ENCODE peak calls at places on chromosomes 13 and 19, in four cellular contexts. One of them, this sample, is unnamed.

GRCh38 chr19:16527334-16527935 is 14.8 kb downstream of the CHERP start:
- DNase-seq in lower lobe of right lung: no peak
- DNase-seq in lower leg skin: no peak
- DNase-seq in HFFc6: no peak
- DNase-seq in this sample: no peak

GRCh38 chr19:44345969-44346368 is 10.5 kb downstream of the ZNF112 start:
- DNase-seq in lower lobe of right lung: no peak
- DNase-seq in lower leg skin: no peak
- DNase-seq in HFFc6: no peak
- DNase-seq in this sample: no peak

GRCh38 chr13:21825186-21825585 is 154.3 kb downstream of the FGF9 start:
- DNase-seq in lower lobe of right lung: no peak
- DNase-seq in lower leg skin: no peak
- DNase-seq in HFFc6: no peak
- DNase-seq in this sample: no peak

GRCh38 chr13:99690426-99691189 is 189.3 kb downstream of the TM9SF2 start:
- DNase-seq in lower lobe of right lung: no peak
- DNase-seq in lower leg skin: no peak
- DNase-seq in HFFc6: no peak
- DNase-seq in this sample: no peak

GRCh38 chr19:42455621-42456081 is 12.9 kb upstream of the CXCL17 start:
- DNase-seq in lower lobe of right lung: no peak
- DNase-seq in lower leg skin: no peak
- DNase-seq in HFFc6: no peak
- DNase-seq in this sample: no peak

GRCh38 chr19:11434703-11435056 is 241 bp downstream of the ODAD3 start:
- DNase-seq in lower lobe of right lung: no peak
- DNase-seq in lower leg skin: no peak
- DNase-seq in HFFc6: no peak
- DNase-seq in this sample: no peak

GRCh38 chr13:42221321-42221720 is 50.6 kb upstream of the AKAP11 start:
- DNase-seq in lower lobe of right lung: no peak
- DNase-seq in lower leg skin: no peak
- DNase-seq in HFFc6: no peak
- DNase-seq in this sample: no peak

GRCh38 chr13:44024496-44025155 is 144.9 kb downstream of the LACC1 start:
- DNase-seq in lower lobe of right lung: no peak
- DNase-seq in lower leg skin: no peak
- DNase-seq in HFFc6: no peak
- DNase-seq in this sample: no peak

GRCh38 chr13:76983676-76984075 is 8.2 kb upstream of the CLN5 start:
- DNase-seq in lower lobe of right lung: no peak
- DNase-seq in lower leg skin: no peak
- DNase-seq in HFFc6: no peak
- DNase-seq in this sample: no peak

GRCh38 chr19:46579286-46579944 is 21.7 kb upstream of the CALM3 start:
- DNase-seq in lower lobe of right lung: no peak
- DNase-seq in lower leg skin: peak
- DNase-seq in HFFc6: no peak
- DNase-seq in this sample: no peak

GRCh38 chr19:44723952-44724319 is 24.6 kb upstream of the BCL3 start:
- DNase-seq in lower lobe of right lung: peak
- DNase-seq in lower leg skin: peak
- DNase-seq in HFFc6: peak
- DNase-seq in this sample: peak

GRCh38 chr19:13154911-13155471 is 4.8 kb downstream of the IER2 start:
- DNase-seq in lower lobe of right lung: peak
- DNase-seq in lower leg skin: peak
- DNase-seq in HFFc6: peak
- DNase-seq in this sample: peak

GRCh38 chr19:38070573-38070972 is 153.4 kb downstream of the DPF1 start:
- DNase-seq in lower lobe of right lung: no peak
- DNase-seq in lower leg skin: no peak
- DNase-seq in HFFc6: peak
- DNase-seq in this sample: no peak

GRCh38 chr19:38076337-38076736 is 147.7 kb downstream of the DPF1 start:
- DNase-seq in lower lobe of right lung: no peak
- DNase-seq in lower leg skin: no peak
- DNase-seq in HFFc6: no peak
- DNase-seq in this sample: no peak

GRCh38 chr19:38071647-38072046 is 152.4 kb downstream of the DPF1 start:
- DNase-seq in lower lobe of right lung: no peak
- DNase-seq in lower leg skin: no peak
- DNase-seq in HFFc6: no peak
- DNase-seq in this sample: no peak

GRCh38 chr19:38072776-38073411 is 151.1 kb downstream of the DPF1 start:
- DNase-seq in lower lobe of right lung: peak
- DNase-seq in lower leg skin: no peak
- DNase-seq in HFFc6: peak
- DNase-seq in this sample: no peak

DNA sequence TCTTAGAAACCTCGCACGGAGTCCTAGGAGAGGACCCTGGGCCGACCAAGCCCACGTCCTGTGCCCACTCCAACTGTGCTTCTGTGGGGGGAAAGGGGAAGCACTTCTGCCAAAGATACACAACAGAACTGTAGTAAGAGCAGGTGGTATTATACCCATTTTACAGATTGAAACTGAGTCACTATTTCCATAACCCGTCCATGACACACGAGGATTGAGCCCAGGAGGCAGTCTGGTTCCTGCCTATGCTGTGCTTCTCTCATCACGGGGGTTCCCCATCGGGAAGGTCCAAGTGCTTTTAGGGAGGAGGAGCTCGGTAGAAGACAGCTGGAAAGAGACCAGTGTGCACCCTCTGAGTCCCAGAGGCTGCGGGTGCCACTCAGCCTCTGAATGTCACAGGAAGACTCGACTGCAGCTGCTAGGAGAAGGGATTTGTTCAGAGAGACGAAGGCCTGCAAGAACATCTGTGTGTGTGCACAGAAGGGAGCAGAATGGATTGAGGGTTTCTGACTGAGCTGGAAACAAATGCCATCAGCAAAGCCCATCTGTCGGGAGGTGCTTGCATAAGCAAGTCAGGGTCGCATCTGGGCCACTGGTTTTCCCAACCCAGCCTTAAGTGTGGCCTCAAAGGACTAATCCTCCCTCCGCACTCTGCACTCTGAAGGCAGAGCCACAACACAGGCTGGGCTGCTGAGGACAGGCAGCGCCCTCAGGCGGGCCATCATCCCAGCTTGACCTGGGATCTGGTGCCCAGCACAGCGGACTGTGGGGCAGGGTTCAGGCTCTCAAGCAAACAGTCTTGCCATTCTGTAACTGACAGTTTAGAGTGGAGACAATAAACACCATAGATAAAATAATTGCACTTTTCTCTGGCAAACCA is 150.0 kb downstream of the DPF1 start:
- DNase-seq in lower lobe of right lung: no peak
- DNase-seq in lower leg skin: no peak
- DNase-seq in HFFc6: no peak
- DNase-seq in this sample: no peak
- TF ChIP-seq CTCF in lower lobe of right lung: no peak
- TF ChIP-seq CTCF in lower leg skin: no peak
- TF ChIP-seq CTCF in HFFc6: no peak
- TF ChIP-seq CTCF in this sample: no peak

GRCh38 chr19:33309826-33310225 is 7.5 kb upstream of the CEBPA start:
- DNase-seq in lower lobe of right lung: no peak
- DNase-seq in lower leg skin: no peak
- DNase-seq in HFFc6: no peak
- DNase-seq in this sample: no peak

GRCh38 chr19:33312065-33312464 is 9.7 kb upstream of the CEBPA start:
- DNase-seq in lower lobe of right lung: no peak
- DNase-seq in lower leg skin: no peak
- DNase-seq in HFFc6: no peak
- DNase-seq in this sample: no peak

GRCh38 chr19:33306853-33307792 is 4.8 kb upstream of the CEBPA start:
- DNase-seq in lower lobe of right lung: no peak
- DNase-seq in lower leg skin: peak
- DNase-seq in HFFc6: no peak
- DNase-seq in this sample: peak

GRCh38 chr19:33311326-33311682 is 9.0 kb upstream of the CEBPA start:
- DNase-seq in lower lobe of right lung: peak
- DNase-seq in lower leg skin: peak
- DNase-seq in HFFc6: no peak
- DNase-seq in this sample: no peak

DNA sequence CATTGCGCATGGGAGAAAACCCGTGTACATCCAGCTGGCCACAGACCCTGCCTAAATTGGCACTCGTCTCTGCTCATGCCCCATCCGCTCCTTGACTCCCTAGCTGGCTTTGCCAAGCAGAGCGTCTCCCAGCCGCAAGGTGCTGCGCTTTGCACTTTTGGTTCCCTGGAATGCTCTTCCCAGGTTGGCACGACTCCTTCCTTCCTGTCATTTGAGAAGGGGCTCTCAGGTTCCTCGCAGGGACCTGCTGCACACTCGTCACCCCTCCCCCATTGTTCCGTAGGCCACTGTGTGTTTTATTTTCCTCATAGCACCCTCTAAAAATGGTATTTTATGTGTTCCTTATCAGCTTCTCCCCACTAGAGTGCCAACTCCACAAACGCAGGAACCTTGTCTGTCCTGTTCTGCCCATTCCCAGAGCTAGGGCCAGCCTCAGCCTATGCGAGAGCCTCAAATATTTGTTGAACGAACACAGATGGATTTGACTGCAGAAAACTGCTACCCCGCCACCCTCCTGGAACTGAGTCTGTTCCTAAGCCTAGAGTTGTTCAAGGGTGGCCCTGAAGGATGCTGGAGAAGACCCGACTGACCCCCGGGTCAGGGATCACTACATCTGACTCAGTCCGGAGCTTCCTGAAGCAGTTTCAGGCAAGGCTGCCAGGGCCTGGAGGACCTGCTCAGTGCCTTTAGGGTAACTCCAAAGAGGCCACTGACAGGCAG is 8.4 kb upstream of the CEBPA start:
- DNase-seq in lower lobe of right lung: peak
- DNase-seq in lower leg skin: peak
- DNase-seq in HFFc6: no peak
- DNase-seq in this sample: no peak
- TF ChIP-seq CTCF in lower lobe of right lung: no peak
- TF ChIP-seq CTCF in lower leg skin: no peak
- TF ChIP-seq CTCF in HFFc6: no peak
- TF ChIP-seq CTCF in this sample: no peak

DNA sequence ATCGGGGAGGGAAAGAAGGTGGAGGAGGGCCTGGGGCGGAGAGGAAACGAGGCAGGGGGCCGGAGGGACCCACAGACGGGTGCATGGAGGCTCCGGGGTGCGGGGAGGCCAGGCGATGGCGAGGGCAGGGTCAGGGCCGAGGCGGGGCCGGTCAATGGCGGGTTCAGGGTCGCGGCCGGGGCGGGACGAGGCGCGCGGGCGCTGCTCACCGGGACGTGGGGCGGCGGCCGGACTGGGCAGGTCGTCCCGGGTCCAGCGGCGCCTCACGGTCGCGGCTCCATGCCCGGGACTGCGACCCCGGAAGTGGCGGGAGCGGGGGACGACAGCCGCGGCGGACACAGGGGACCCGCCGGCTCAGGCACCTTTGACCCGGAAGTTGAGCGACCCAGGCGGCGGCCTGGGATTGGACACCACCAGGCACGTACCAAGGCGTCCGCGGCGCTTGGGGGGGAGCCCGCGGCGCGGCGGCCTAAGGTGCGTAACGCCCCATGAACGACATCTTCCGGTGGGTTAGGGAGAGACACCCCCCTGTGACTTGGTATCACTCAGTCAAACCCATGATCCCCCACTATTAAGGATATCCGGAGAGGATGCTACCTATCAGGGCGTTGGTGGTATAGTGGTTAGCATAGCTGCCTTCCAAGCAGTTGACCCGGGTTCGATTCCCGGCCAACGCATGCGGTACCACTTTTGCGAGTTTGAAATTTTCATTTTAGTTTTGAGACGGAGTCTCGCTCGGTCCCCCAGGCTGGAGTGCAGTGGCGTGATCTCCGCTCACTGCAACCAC is at the start of gene DPP9:
- DNase-seq in lower lobe of right lung: peak
- DNase-seq in lower leg skin: peak
- DNase-seq in HFFc6: peak
- DNase-seq in this sample: peak
- TF ChIP-seq CTCF in lower lobe of right lung: peak
- TF ChIP-seq CTCF in lower leg skin: no peak
- TF ChIP-seq CTCF in HFFc6: peak
- TF ChIP-seq CTCF in this sample: peak

GRCh38 chr13:53749306-53749705 is 720.7 kb downstream of the OLFM4 start:
- DNase-seq in lower lobe of right lung: no peak
- DNase-seq in lower leg skin: no peak
- DNase-seq in HFFc6: no peak
- DNase-seq in this sample: no peak

DNA sequence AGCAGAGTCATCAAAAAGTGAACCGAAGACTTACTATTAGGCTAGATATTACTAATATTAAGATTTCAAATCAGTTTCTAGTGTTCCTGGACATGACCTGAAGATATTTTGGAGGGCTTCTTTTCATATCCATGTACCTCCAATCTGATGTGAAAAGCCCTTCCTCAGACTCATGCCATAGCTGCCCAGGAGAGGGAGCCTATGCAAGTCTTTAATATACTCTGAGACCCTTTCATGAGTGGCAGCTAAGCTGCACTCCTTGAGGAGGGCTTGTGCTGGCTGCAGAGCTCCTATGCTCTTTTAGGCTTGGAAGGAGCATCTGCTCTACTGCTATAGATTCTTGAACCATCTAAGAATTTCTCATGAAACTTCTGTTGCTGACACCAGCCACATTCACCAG is 715.3 kb downstream of the OLFM4 start:
- DNase-seq in lower lobe of right lung: no peak
- DNase-seq in lower leg skin: no peak
- DNase-seq in HFFc6: no peak
- DNase-seq in this sample: no peak
- TF ChIP-seq CTCF in lower lobe of right lung: no peak
- TF ChIP-seq CTCF in lower leg skin: no peak
- TF ChIP-seq CTCF in HFFc6: no peak
- TF ChIP-seq CTCF in this sample: no peak

GRCh38 chr13:29716493-29716892 is 121.0 kb upstream of the SLC7A1 start:
- DNase-seq in lower lobe of right lung: no peak
- DNase-seq in lower leg skin: no peak
- DNase-seq in HFFc6: no peak
- DNase-seq in this sample: no peak

GRCh38 chr13:29707876-29708543 is 112.5 kb upstream of the SLC7A1 start:
- DNase-seq in lower lobe of right lung: no peak
- DNase-seq in lower leg skin: no peak
- DNase-seq in HFFc6: peak
- DNase-seq in this sample: no peak

GRCh38 chr13:29718694-29719093 is 123.2 kb upstream of the SLC7A1 start:
- DNase-seq in lower lobe of right lung: no peak
- DNase-seq in lower leg skin: no peak
- DNase-seq in HFFc6: no peak
- DNase-seq in this sample: no peak

DNA sequence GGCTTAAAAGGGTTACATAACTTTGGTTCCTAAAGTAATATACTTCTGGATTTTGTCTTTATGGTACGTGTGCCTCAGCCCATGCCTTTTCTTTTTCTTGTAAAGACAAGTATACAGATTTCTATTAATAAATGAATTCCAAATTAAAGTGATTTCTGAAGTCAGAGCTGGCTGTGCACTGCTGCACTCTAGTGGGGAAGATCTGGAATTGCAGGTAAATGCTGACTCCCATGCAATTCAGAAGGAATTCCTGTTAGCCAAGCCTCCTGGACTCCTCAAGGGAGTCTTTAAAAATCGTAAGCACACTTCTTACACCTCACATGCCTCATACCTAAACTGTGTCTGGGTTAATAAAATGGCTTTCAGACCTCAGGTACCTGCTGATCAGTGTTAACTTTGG is 118.4 kb upstream of the SLC7A1 start:
- DNase-seq in lower lobe of right lung: no peak
- DNase-seq in lower leg skin: no peak
- DNase-seq in HFFc6: peak
- DNase-seq in this sample: no peak
- TF ChIP-seq CTCF in lower lobe of right lung: peak
- TF ChIP-seq CTCF in lower leg skin: no peak
- TF ChIP-seq CTCF in HFFc6: peak
- TF ChIP-seq CTCF in this sample: no peak